ENCODE peak calls at places on chromosome 13, in four cellular contexts. Q is AG04450, N is upper lobe of right lung, J is neural progenitor cell. P is an unnamed sample.

GRCh38 chr13:77429320-77430142 is 102.6 kb upstream of the MYCBP2 start:
- DNase-seq in Q (no peak), N (no peak), J (no peak), P (no peak)

GRCh38 chr13:76667551-76667950 is 218.7 kb downstream of the KCTD12 start:
- DNase-seq in J (no peak), Q (peak; percentile 29), N (no peak), P (no peak)

GRCh38 chr13:29835280-29836061 is 14.9 kb downstream of the UBL3 start:
- DNase-seq in J (no peak), N (no peak), Q (no peak), P (no peak)

GRCh38 chr13:75222031-75222430 is 259.9 kb downstream of the TBC1D4 start:
- DNase-seq in Q (no peak), N (no peak), J (no peak), P (no peak)

GRCh38 chr13:46134961-46135522 is 30.2 kb upstream of the CPB2 start:
- DNase-seq in Q (no peak), N (no peak), J (peak; percentile 18), P (no peak)

GRCh38 chr13:92175330-92175729 is 776.9 kb downstream of the GPC5 start:
- DNase-seq in Q (peak; percentile 34), N (no peak), J (peak; percentile 65), P (no peak)

GRCh38 chr13:80239571-80240255 is 101.2 kb downstream of the SPRY2 start:
- DNase-seq in Q (no peak), N (no peak), J (no peak), P (no peak)

GRCh38 chr13:106151056-106151699 is 384.3 kb downstream of the EFNB2 start:
- DNase-seq in J (peak; percentile 63), N (no peak), Q (peak; percentile 59), P (no peak)

GRCh38 chr13:94478913-94479312 is 569 bp downstream of the DCT start:
- DNase-seq in J (no peak), Q (no peak), N (no peak), P (no peak)

GRCh38 chr13:76570485-76570884 is 315.7 kb downstream of the KCTD12 start:
- DNase-seq in Q (no peak), N (no peak), J (no peak), P (no peak)

GRCh38 chr13:77894743-77895142 is 23.9 kb downstream of the EDNRB start:
- DNase-seq in N (no peak), J (no peak), Q (no peak), P (no peak)

GRCh38 chr13:80217614-80218456 is 123.1 kb downstream of the SPRY2 start:
- DNase-seq in Q (peak; percentile 20), N (no peak), J (peak; percentile 74), P (no peak)

GRCh38 chr13:85586422-85586831 is 212.8 kb downstream of the SLITRK6 start:
- DNase-seq in Q (peak; percentile 61), N (no peak), J (no peak), P (no peak)

GRCh38 chr13:95195146-95195545 is 106.1 kb downstream of the ABCC4 start:
- DNase-seq in N (no peak), J (no peak), Q (no peak), P (no peak)

GRCh38 chr13:43698743-43699142 is 88.0 kb downstream of the ENOX1 start:
- DNase-seq in J (no peak), N (no peak), Q (peak; percentile 16), P (no peak)

GRCh38 chr13:95552539-95553270 is at the start of gene CLDN10:
- DNase-seq in J (peak; percentile 87), N (no peak), Q (no peak), P (no peak)

GRCh38 chr13:107266657-107267056 is 698.7 kb upstream of the ARGLU1 start:
- DNase-seq in N (no peak), Q (no peak), J (no peak), P (no peak)

GRCh38 chr13:97512732-97513131 is 78.8 kb downstream of the RAP2A start:
- DNase-seq in N (no peak), J (no peak), Q (no peak), P (no peak)

GRCh38 chr13:40494513-40494912 is 171.9 kb downstream of the FOXO1 start:
- DNase-seq in J (no peak), N (no peak), Q (no peak), P (no peak)

GRCh38 chr13:59452189-59452588 is 711.5 kb downstream of the DIAPH3 start:
- DNase-seq in Q (no peak), N (no peak), J (no peak), P (no peak)

GRCh38 chr13:35855531-35856019 is 275.6 kb downstream of the DCLK1 start:
- DNase-seq in N (no peak), Q (no peak), J (peak; percentile 48), P (no peak)

GRCh38 chr13:102571075-102571474 is 25.7 kb upstream of the TPP2 start:
- DNase-seq in Q (no peak), J (no peak), N (no peak), P (no peak)
- TF ChIP-seq CTCF in Q (peak; percentile 11), J (peak; percentile 24), N (no peak), P (no peak)

GRCh38 chr13:51444922-51445321 is 7.9 kb downstream of the INTS6 start:
- DNase-seq in J (no peak), N (no peak), Q (no peak), P (no peak)
- TF ChIP-seq CTCF in J (peak; percentile 36), N (peak; percentile 19), Q (peak; percentile 53), P (no peak)

GRCh38 chr13:34076943-34077703 is 259.2 kb downstream of the RFC3 start:
- DNase-seq in Q (no peak), N (no peak), J (peak; percentile 3), P (no peak)
- TF ChIP-seq CTCF in Q (peak; percentile 62), N (peak; percentile 43), J (peak; percentile 59), P (no peak)

DNA sequence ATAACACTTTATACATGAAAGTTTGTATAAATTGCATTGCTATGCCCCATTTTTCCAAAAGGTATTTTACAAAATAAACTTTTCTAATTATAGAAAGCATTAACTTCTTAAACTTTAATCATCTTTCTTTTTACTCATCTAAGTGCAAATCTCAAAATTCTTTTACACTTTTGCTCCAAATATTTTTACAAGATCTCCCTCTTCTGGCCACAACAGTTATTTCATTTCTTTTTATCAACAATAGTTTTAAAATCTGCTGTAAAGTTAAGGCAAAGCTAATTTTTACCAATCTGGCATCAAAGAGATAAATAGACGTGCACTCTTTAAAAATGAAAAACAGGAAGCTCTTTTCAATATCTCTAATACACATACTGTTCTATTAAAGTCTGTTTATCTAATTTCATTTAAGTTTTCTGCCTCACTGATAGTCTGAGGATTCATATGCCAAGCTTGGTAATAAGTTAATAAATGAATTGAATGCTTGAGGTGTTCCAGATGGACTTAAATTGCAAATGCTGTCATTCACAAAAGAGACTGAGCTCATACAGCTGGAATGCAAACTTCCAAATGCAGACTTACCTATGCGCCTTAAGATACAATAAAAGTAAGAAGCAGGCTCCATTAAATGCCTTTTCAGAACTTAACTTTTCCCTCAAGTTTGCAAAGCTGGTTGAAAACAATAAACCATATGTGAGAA is 583.0 kb upstream of the ATXN8OS start:
- DNase-seq in N (no peak), Q (no peak), J (no peak), P (no peak)
- TF ChIP-seq CTCF in N (peak; percentile 11), Q (no peak), J (peak; percentile 58), P (no peak)

GRCh38 chr13:52845334-52845761 is 3.1 kb downstream of the PCDH8 start:
- DNase-seq in Q (no peak), J (peak; percentile 56), N (no peak), P (no peak)
- TF ChIP-seq CTCF in Q (peak; percentile 11), J (peak; percentile 38), N (no peak), P (no peak)